ENCODE peak calls at places on chromosomes 5 and 9, in seven cellular contexts. O, H, T, J, V, N and M are unnamed samples.

GRCh38 chr5:123795688-123796087 is 283.7 kb downstream of the CSNK1G3 start:
- DNase-seq in O (no peak), H (no peak), T (no peak), J (no peak), V (no peak), N (no peak), M (no peak)

GRCh38 chr9:22244141-22245011 is 202.2 kb upstream of the DMRTA1 start:
- DNase-seq in O (peak; percentile 60), H (no peak), T (no peak), J (no peak), V (no peak), N (peak; percentile 71), M (no peak)

GRCh38 chr9:72635197-72635596 is 113.8 kb downstream of the TMC1 start:
- DNase-seq in O (no peak), H (no peak), T (no peak), J (no peak), V (no peak), N (no peak), M (no peak)

GRCh38 chr9:36862206-36863145 is 171.6 kb downstream of the PAX5 start:
- DNase-seq in O (no peak), H (peak; percentile 40), T (peak; percentile 58), J (no peak), V (no peak), N (peak; percentile 55), M (peak; percentile 55)

GRCh38 chr5:93995126-93995621 is 253.8 kb upstream of the POU5F2 start:
- DNase-seq in O (no peak), H (no peak), T (no peak), J (no peak), V (no peak), N (no peak), M (no peak)

GRCh38 chr5:1522601-1523479 is 920 bp downstream of the LPCAT1 start:
- DNase-seq in O (peak; percentile 70), H (peak; percentile 50), T (peak; percentile 24), J (no peak), V (peak; percentile 19), N (no peak), M (peak; percentile 31)

GRCh38 chr5:102600964-102601363 is 102.2 kb upstream of the SLCO6A1 start:
- DNase-seq in O (no peak), H (no peak), T (peak; percentile 31), J (no peak), V (no peak), N (no peak), M (no peak)

GRCh38 chr5:112418412-112419049 is 546 bp downstream of the EPB41L4A start:
- DNase-seq in O (no peak), H (no peak), T (no peak), J (no peak), V (no peak), N (no peak), M (peak; percentile 2)

GRCh38 chr9:36319806-36320205 is 61.6 kb upstream of the GNE start:
- DNase-seq in O (peak; percentile 69), H (peak; percentile 56), T (no peak), J (no peak), V (no peak), N (peak; percentile 93), M (no peak)

GRCh38 chr9:86945868-86946711 is 1.2 kb downstream of the GAS1 start:
- DNase-seq in O (peak; percentile 81), H (peak; percentile 68), T (peak; percentile 90), J (peak; percentile 47), V (peak; percentile 52), N (peak; percentile 70), M (peak; percentile 77)
- H3K27ac ChIP-seq in O (peak overlapping the region; percentile 82), H (peak overlapping the region; percentile 88), T (peak overlapping the region; percentile 96), J (peak overlapping the region; percentile 11), V (peak overlapping the region; percentile 90), N (peak overlapping the region; percentile 67), M (peak overlapping the region; percentile 94)

DNA sequence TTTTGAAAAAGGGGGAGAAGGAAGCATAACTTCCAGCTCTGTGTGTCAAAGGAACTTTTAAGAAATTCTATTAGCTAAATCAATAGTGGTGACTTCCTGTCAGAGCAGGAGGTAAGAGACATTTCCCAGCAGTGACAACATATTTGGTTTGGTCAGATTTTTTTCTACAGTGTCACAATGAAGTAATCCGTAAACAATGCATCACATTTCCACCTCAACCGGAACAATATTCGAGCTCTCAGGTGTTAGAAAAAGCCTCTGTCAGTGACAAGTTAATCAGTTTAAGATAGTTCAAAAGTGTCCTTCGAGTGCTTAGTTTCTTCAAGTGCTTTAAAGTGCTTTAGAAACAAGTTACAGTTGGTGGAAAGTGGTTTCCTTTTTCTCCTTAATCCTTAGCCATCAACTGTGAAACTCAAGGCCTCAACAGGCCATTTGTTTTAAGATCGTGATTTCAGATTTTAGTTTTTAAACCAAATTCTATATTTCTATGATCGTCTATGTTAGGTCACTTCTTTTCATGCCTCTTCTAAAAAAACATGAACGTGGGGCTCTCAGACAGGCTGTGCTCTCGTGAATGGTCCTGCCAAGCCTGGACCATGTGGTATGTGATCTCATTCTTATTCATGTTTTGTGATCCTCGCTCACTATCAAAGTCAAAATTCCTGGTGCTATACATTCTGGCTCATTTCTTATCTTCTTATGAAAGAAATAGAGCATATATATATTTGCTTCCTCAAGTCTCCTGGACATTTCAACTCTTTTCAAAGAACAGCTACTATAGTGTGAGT is 181.9 kb upstream of the HMHB1 start:
- DNase-seq in O (no peak), H (no peak), T (no peak), J (no peak), V (no peak), N (peak; percentile 58), M (no peak)
- H3K27ac ChIP-seq in O (no peak overlapping the region), H (peak overlapping the region; percentile 59), T (no peak overlapping the region), J (no peak overlapping the region), V (no peak overlapping the region), N (peak overlapping the region; percentile 63), M (no peak overlapping the region)

GRCh38 chr5:172861461-172861860 is 27.4 kb downstream of the ERGIC1 start:
- DNase-seq in O (no peak), H (no peak), T (no peak), J (no peak), V (no peak), N (no peak), M (no peak)

GRCh38 chr5:172858511-172858989 is 24.5 kb downstream of the ERGIC1 start:
- DNase-seq in O (no peak), H (no peak), T (no peak), J (no peak), V (no peak), N (peak; percentile 84), M (no peak)

GRCh38 chr5:172858990-172859811 is 25.1 kb downstream of the ERGIC1 start:
- DNase-seq in O (no peak), H (peak; percentile 69), T (no peak), J (no peak), V (peak; percentile 86), N (peak; percentile 86), M (peak; percentile 68)

GRCh38 chr5:172860520-172861443 is 26.7 kb downstream of the ERGIC1 start:
- DNase-seq in O (peak; percentile 89), H (peak; percentile 86), T (no peak), J (no peak), V (peak; percentile 94), N (no peak), M (peak; percentile 96)

GRCh38 chr5:172859966-172860365 is 25.9 kb downstream of the ERGIC1 start:
- DNase-seq in O (no peak), H (no peak), T (no peak), J (no peak), V (no peak), N (no peak), M (no peak)
- H3K27ac ChIP-seq in O (peak overlapping the region; percentile 90), H (peak overlapping the region; percentile 78), T (no peak overlapping the region), J (no peak overlapping the region), V (peak overlapping the region; percentile 90), N (peak overlapping the region; percentile 96), M (peak overlapping the region; percentile 99)

DNA sequence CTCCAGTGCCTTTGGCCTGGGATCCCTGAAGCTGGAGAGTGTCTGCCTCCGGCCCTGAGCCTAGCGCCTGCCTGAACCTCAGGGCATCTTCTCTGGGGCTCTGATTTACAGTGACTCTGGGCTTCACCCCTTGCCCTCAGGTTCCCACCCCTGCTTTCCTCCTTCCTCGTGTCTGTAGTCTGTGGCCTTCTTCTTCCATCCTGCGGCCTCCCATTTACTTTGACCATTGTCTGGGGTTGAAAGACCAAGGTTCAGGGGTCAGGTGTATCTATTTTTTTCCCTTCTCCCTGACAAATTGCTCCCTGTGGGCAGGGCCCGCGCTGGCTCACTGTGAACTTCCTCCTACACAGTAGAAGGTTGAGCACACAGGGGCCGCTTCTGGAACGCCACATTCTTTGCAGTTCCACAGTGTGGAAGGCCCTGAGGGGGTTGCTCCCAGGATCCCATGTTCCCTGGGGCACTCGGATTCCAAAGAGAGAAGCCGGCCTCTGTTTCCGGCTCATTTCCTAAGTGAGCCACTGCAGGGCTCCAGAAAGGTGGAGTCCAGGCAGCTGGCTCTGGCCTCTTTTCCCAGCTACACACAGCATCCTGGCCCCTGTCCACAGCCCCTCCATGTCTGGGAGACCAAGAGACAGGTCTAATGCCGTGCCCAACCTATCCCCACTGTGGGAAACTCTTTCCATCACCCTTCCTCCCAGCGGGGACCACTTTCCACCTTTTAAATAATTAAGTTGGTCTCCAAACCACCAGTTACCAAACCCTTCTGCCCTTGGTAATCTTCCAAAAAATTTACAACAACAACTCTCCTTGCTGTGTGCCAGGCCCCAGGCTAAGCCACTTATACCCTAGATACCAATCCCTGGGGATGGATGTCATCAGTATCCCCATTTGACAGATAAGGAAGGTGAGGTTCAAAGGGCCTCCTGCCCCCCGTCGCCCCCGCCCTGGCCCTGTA is 140.3 kb upstream of the IER5L start:
- DNase-seq in O (peak; percentile 53), H (no peak), T (no peak), J (no peak), V (peak; percentile 51), N (no peak), M (peak; percentile 57)
- H3K27ac ChIP-seq in O (peak overlapping the region; percentile 90), H (peak overlapping the region; percentile 56), T (no peak overlapping the region), J (no peak overlapping the region), V (peak overlapping the region; percentile 90), N (peak overlapping the region; percentile 82), M (peak overlapping the region; percentile 35)

GRCh38 chr5:181042036-181042435 is 2.0 kb downstream of the BTNL9 start:
- DNase-seq in O (no peak), H (no peak), T (no peak), J (no peak), V (no peak), N (no peak), M (peak; percentile 27)

GRCh38 chr5:181039961-181040915 is at the start of gene BTNL9:
- DNase-seq in O (no peak), H (no peak), T (no peak), J (no peak), V (no peak), N (no peak), M (no peak)

GRCh38 chr5:181041043-181041442 is 977 bp downstream of the BTNL9 start:
- DNase-seq in O (no peak), H (no peak), T (no peak), J (no peak), V (no peak), N (no peak), M (no peak)

GRCh38 chr5:181037365-181037861 is 2.7 kb upstream of the BTNL9 start:
- DNase-seq in O (no peak), H (no peak), T (peak; percentile 22), J (no peak), V (no peak), N (no peak), M (no peak)

DNA sequence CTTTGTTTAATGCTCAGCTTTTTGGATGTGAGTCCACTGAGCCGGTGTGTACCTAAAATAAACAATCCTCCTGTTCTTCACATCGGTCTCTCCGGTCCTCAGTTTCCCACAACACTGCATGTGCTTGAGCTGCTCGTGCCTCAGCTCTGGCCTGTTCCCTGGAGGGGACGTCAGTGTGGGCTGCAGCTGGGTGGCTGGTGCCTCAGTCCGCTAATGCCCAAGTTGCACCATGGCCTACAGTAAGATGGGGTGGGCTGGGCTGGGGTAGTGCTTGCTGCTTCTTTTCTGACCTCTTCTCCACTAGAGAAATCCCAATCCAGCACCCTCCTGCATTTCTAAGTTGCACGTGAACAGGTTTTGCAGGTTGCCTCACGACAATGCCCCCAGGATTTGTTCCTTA is 595 bp upstream of the BTNL9 start:
- DNase-seq in O (no peak), H (no peak), T (no peak), J (no peak), V (no peak), N (no peak), M (no peak)
- H3K27ac ChIP-seq in O (peak overlapping the region; percentile 24), H (peak overlapping the region; percentile 81), T (no peak overlapping the region), J (no peak overlapping the region), V (no peak overlapping the region), N (no peak overlapping the region), M (no peak overlapping the region)